ENCODE peak calls at places on chromosome 2, in six cellular contexts. T is H7, H is GM12865, G is adipocyte, I is spleen, M is HuH-7. D is an unnamed sample.

GRCh38 chr2:146982393-146982846 is 862.4 kb upstream of the ACVR2A start:
- DNase-seq in I (no peak), G (peak; percentile 83), M (peak; percentile 4), T (no peak), H (no peak), D (no peak)

GRCh38 chr2:30146337-30147195 is at the start of gene YPEL5:
- DNase-seq in T (peak; percentile 97), G (peak; percentile 99), M (peak; percentile 91), H (peak; percentile 99), I (peak; percentile 100), D (peak; percentile 99)

GRCh38 chr2:185978634-185979405 is 240.2 kb downstream of the FSIP2 start:
- DNase-seq in I (no peak), G (peak; percentile 42), T (no peak), H (no peak), M (no peak), D (no peak)

GRCh38 chr2:226635221-226635620 is 164.4 kb downstream of the IRS1 start:
- DNase-seq in G (no peak), I (no peak), T (no peak), M (no peak), H (no peak), D (no peak)

GRCh38 chr2:56741601-56742102 is 557.9 kb downstream of the CCDC85A start:
- DNase-seq in T (no peak), M (no peak), I (no peak), H (no peak), G (peak; percentile 96), D (no peak)

GRCh38 chr2:20657522-20658235 is 6.8 kb upstream of the HS1BP3 start:
- DNase-seq in T (peak; percentile 74), I (peak; percentile 71), M (no peak), H (no peak), G (no peak), D (no peak)

GRCh38 chr2:218166791-218167190 is at the start of gene CXCR1:
- DNase-seq in G (no peak), I (no peak), H (peak; percentile 21), M (no peak), T (no peak), D (no peak)

GRCh38 chr2:217662984-217663602 is 339.7 kb downstream of the TNS1 start:
- DNase-seq in H (no peak), G (peak; percentile 48), M (no peak), T (no peak), I (no peak), D (no peak)

GRCh38 chr2:201120500-201120899 is 4.5 kb downstream of the CFLAR start:
- DNase-seq in T (no peak), H (no peak), M (no peak), G (no peak), I (no peak), D (no peak)

GRCh38 chr2:233165895-233166661 is 85.4 kb upstream of the ATG16L1 start:
- DNase-seq in G (no peak), T (no peak), I (peak; percentile 92), M (no peak), H (no peak), D (no peak)

GRCh38 chr2:65432227-65433190 is at the start of gene SPRED2:
- DNase-seq in I (peak; percentile 92), H (peak; percentile 83), G (peak; percentile 98), T (peak; percentile 91), M (peak; percentile 88), D (peak; percentile 96)

GRCh38 chr2:97998431-97998830 is 2.7 kb upstream of the TMEM131 start:
- DNase-seq in M (no peak), I (no peak), G (no peak), H (no peak), T (no peak), D (no peak)

GRCh38 chr2:102062802-102063201 is 71.0 kb downstream of the IL1R2 start:
- DNase-seq in I (no peak), G (no peak), H (no peak), T (no peak), M (no peak), D (no peak)

GRCh38 chr2:216710531-216711282 is 15.4 kb upstream of the IGFBP5 start:
- DNase-seq in M (no peak), G (no peak), H (no peak), I (peak; percentile 59), T (no peak), D (no peak)

GRCh38 chr2:219995409-219995808 is 368.0 kb downstream of the SLC4A3 start:
- DNase-seq in T (no peak), M (no peak), I (no peak), G (no peak), H (no peak), D (no peak)

GRCh38 chr2:237408280-237408679 is 5.7 kb downstream of the COL6A3 start:
- DNase-seq in G (peak; percentile 71), M (no peak), I (no peak), H (no peak), T (no peak), D (no peak)

D was measured in mesenteric fat pad.